ENCODE peak calls at places on chromosomes 13 and 19, in four cellular contexts. M is progenitor cell of endocrine pancreas, R is AG09319, F is mucosa of descending colon. H is an unnamed sample.

GRCh38 chr19:38736413-38737280 is 7.6 kb downstream of the CAPN12 start:
- DNase-seq in M (peak; percentile 48), R (no peak), F (peak; percentile 79), H (no peak)

GRCh38 chr13:57627663-57628062 is 3.9 kb upstream of the PCDH17 start:
- DNase-seq in M (no peak), R (no peak), F (no peak), H (no peak)

GRCh38 chr19:18155095-18156087 is 2.4 kb downstream of the PIK3R2 start:
- DNase-seq in M (no peak), R (no peak), F (peak; percentile 62), H (no peak)

GRCh38 chr19:47719047-47719885 is 6.0 kb downstream of the EHD2 start:
- DNase-seq in M (no peak), R (peak; percentile 98), F (peak; percentile 64), H (peak; percentile 74)

GRCh38 chr13:22107549-22107948 is 436.7 kb downstream of the FGF9 start:
- DNase-seq in M (no peak), R (no peak), F (peak; percentile 56), H (no peak)

GRCh38 chr19:5290336-5291262 is 50.0 kb downstream of the PTPRS start:
- DNase-seq in M (no peak), R (no peak), F (no peak), H (no peak)

GRCh38 chr13:54934121-54934520 is 1905.5 kb downstream of the OLFM4 start:
- DNase-seq in M (no peak), R (no peak), F (no peak), H (no peak)

GRCh38 chr19:11293468-11294389 is 2.2 kb upstream of the TSPAN16 start:
- DNase-seq in M (peak; percentile 95), R (peak; percentile 89), F (peak; percentile 96), H (peak; percentile 98)

GRCh38 chr13:64314286-64314685 is 2898.6 kb upstream of the PCDH20 start:
- DNase-seq in M (no peak), R (no peak), F (no peak), H (no peak)

GRCh38 chr19:47781590-47782318 is 3.3 kb downstream of the SELENOW start:
- DNase-seq in M (no peak), R (no peak), F (peak; percentile 47), H (no peak)

GRCh38 chr13:49110122-49110831 is 109.9 kb upstream of the MLNR start:
- DNase-seq in M (peak; percentile 66), R (peak; percentile 73), F (peak; percentile 93), H (peak; percentile 82)

GRCh38 chr19:18762125-18763023 is 28.7 kb downstream of the COMP start:
- DNase-seq in M (no peak), R (no peak), F (peak; percentile 92), H (peak; percentile 15)

GRCh38 chr19:10430505-10431253 is 10.3 kb downstream of the PDE4A start:
- DNase-seq in M (no peak), R (peak; percentile 28), F (peak; percentile 73), H (no peak)

GRCh38 chr13:49336655-49337054 is 88.9 kb downstream of the CDADC1 start:
- DNase-seq in M (no peak), R (no peak), F (no peak), H (no peak)

GRCh38 chr19:33402421-33403220 is 29.1 kb downstream of the CEBPG start:
- DNase-seq in M (no peak), R (no peak), F (peak; percentile 50), H (peak; percentile 38)

GRCh38 chr19:3190470-3190770 is 4.7 kb downstream of the NCLN start:
- DNase-seq in M (no peak), R (no peak), F (no peak), H (no peak)

GRCh38 chr13:21075303-21076264 is 14.2 kb upstream of the LATS2 start:
- DNase-seq in M (peak; percentile 34), R (no peak), F (peak; percentile 25), H (peak; percentile 71)

GRCh38 chr13:59391696-59392095 is 772.0 kb downstream of the DIAPH3 start:
- DNase-seq in M (peak; percentile 26), R (peak; percentile 47), F (peak; percentile 85), H (peak; percentile 28)

GRCh38 chr13:96958286-96958891 is 35.9 kb downstream of the OXGR1 start:
- DNase-seq in M (no peak), R (no peak), F (peak; percentile 56), H (no peak)

GRCh38 chr19:58555369-58555885 is 522 bp upstream of the CHMP2A start:
- DNase-seq in M (no peak), R (no peak), F (no peak), H (no peak)

GRCh38 chr13:29800687-29801086 is 49.7 kb downstream of the UBL3 start:
- DNase-seq in M (no peak), R (no peak), F (no peak), H (peak; percentile 46)

GRCh38 chr13:46062190-46062589 is 9.6 kb upstream of the ZC3H13 start:
- DNase-seq in M (no peak), R (no peak), F (no peak), H (no peak)

GRCh38 chr13:48653074-48654054 is at the start of gene CYSLTR2:
- DNase-seq in M (no peak), R (no peak), F (no peak), H (no peak)

GRCh38 chr13:75745387-75745786 is 109.3 kb downstream of the LMO7 start:
- DNase-seq in M (no peak), R (no peak), F (no peak), H (no peak)

GRCh38 chr19:3118232-3119070 is 17.4 kb upstream of the GNA15 start:
- DNase-seq in M (no peak), R (no peak), F (no peak), H (no peak)

GRCh38 chr19:34366670-34367423 is 1.9 kb downstream of the GPI start:
- DNase-seq in M (no peak), R (peak; percentile 60), F (no peak), H (no peak)

GRCh38 chr19:46471116-46471733 is at the start of gene PNMA8A:
- DNase-seq in M (peak; percentile 87), R (no peak), F (peak; percentile 19), H (peak; percentile 89)

GRCh38 chr19:2154587-2155075 is 3.3 kb upstream of the AP3D1 start:
- DNase-seq in M (no peak), R (no peak), F (peak; percentile 49), H (no peak)

GRCh38 chr13:112064222-112064621 is 2.7 kb upstream of the SOX1 start:
- DNase-seq in M (no peak), R (no peak), F (no peak), H (no peak)

GRCh38 chr13:48108106-48108505 is 13.2 kb upstream of the MED4 start:
- DNase-seq in M (no peak), R (no peak), F (no peak), H (no peak)

GRCh38 chr19:860481-861098 is 1.1 kb downstream of the CFD start:
- DNase-seq in M (peak; percentile 52), R (peak; percentile 51), F (peak; percentile 80), H (peak; percentile 62)

GRCh38 chr13:94435604-94436226 is 43.8 kb downstream of the DCT start:
- DNase-seq in M (no peak), R (peak; percentile 16), F (no peak), H (no peak)

GRCh38 chr13:57632276-57633140 is 964 bp downstream of the PCDH17 start:
- DNase-seq in M (peak; percentile 30), R (no peak), F (no peak), H (peak; percentile 61)

GRCh38 chr19:58455306-58455705 is 3.9 kb downstream of the ZNF324B start:
- DNase-seq in M (no peak), R (no peak), F (no peak), H (no peak)

GRCh38 chr19:4109626-4109945 is 14.3 kb downstream of the MAP2K2 start:
- DNase-seq in M (no peak), R (no peak), F (no peak), H (no peak)

GRCh38 chr19:30703645-30704044 is 331.5 kb downstream of the ZNF536 start:
- DNase-seq in M (no peak), R (no peak), F (no peak), H (no peak)

GRCh38 chr13:98839826-98840769 is 87.6 kb upstream of the SLC15A1 start:
- DNase-seq in M (peak; percentile 44), R (no peak), F (peak; percentile 65), H (peak; percentile 77)

GRCh38 chr13:107271226-107271625 is 703.3 kb upstream of the ARGLU1 start:
- DNase-seq in M (no peak), R (no peak), F (no peak), H (no peak)

GRCh38 chr13:24264976-24265375 is 44.4 kb upstream of the C1QTNF9 start:
- DNase-seq in M (no peak), R (no peak), F (peak; percentile 49), H (no peak)

DNA sequence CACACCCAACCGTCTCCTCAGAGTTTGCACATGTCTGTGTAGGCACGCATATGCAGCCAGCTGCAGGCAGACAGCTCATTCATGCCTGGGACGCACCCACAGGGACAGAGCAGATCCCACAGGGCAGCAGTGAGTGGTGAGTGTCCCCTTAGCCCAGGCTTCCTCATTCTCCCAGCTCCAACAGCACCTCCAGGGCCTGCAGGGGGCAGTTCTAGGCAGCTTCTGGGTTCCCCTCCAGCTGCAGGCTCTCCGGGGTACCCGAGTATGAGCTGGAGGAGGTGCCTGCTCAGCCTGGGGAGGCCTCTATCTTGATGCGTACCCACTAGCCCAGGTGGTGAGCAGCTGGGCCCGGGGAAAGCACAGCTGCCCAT is 1.3 kb upstream of the SHANK1 start:
- DNase-seq in M (no peak), R (peak; percentile 14), F (no peak), H (no peak)
- TF ChIP-seq CTCF in M (no peak), R (peak; percentile 4), F (no peak), H (no peak)

DNA sequence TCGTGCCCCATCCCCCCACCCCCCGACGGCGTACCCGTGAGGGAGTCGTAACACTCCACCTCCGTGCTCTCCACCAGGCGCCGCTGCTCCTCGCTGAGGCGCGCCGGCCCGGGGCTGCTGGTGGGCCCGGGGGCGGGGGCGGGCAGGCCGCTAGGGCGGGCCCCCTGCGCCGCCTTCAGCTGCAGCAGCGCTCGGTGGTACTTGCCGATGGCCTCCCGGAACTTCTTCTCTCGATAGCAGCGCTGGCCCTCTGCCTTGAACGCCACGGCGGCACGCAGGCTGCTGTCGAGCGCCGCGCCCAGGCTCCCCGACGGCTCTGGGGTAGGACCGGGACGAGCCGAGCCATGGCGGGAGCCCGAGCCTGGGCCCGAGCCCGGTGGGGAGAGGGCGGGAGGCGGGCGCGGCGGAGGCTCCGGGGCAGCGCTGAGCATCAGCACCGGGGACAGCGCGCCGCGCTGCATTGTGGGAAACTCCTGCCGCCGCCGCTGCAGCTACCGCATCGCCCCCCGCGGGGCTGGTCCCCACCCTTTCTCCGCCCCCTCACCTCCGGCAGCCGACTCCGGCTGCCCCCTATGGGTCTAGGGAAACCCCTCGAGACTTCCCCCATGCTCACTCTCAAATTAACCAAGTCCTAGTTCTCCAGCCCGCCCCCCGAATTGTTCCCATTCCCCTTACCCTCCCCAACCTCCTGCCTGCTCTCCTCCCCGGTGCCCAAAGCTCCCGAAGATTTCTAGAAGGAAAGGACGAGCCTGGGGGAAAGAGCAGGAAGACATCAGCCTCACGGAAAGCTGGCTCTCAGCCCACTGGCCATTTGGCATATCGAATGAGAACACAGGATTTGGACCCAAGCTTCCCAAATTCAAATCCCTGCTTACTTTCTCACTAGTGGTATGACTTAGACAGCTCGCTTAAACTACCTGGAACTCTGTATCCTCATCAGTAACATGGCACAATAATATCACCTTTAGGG is at the start of gene TTC9B:
- DNase-seq in M (no peak), R (no peak), F (no peak), H (peak; percentile 71)
- TF ChIP-seq CTCF in M (no peak), R (no peak), F (no peak), H (no peak)

GRCh38 chr19:16561382-16561781 is 10.8 kb downstream of the SLC35E1 start:
- DNase-seq in M (no peak), R (no peak), F (no peak), H (no peak)
- TF ChIP-seq CTCF in M (no peak), R (no peak), F (no peak), H (no peak)

GRCh38 chr19:52748336-52748950 is 13.6 kb upstream of the ZNF611 start:
- DNase-seq in M (no peak), R (peak; percentile 10), F (peak; percentile 13), H (no peak)
- TF ChIP-seq CTCF in M (peak; percentile 56), R (peak; percentile 19), F (no peak), H (peak; percentile 23)

GRCh38 chr13:103883152-103883551 is 816.9 kb upstream of the SLC10A2 start:
- DNase-seq in M (peak; percentile 36), R (peak; percentile 0), F (peak; percentile 61), H (peak; percentile 72)
- TF ChIP-seq CTCF in M (peak; percentile 72), R (no peak), F (no peak), H (peak; percentile 37)